ENCODE peak calls at places on chromosome 18, in five cellular contexts. J is hypothalamus; N is stimulated activated CD8-positive, alpha-beta memory T cell treated with anti-CD3 and anti-CD28 coated beads, Interleukin-4, amount 100 ng/mL, for 4 hours; A is iris pigment epithelial cell; V is T follicular helper cell. X is an unnamed sample.

GRCh38 chr18:30487962-30488361 is 554.6 kb downstream of the DSC3 start:
- DNase-seq in J (no peak), N (no peak), A (peak; percentile 59), V (no peak), X (no peak)

GRCh38 chr18:9772847-9773677 is 65.0 kb downstream of the RAB31 start:
- DNase-seq in J (no peak), N (no peak), A (no peak), V (no peak), X (no peak)

GRCh38 chr18:71237636-71238035 is 948.8 kb downstream of the SOCS6 start:
- DNase-seq in J (no peak), N (no peak), A (no peak), V (no peak), X (no peak)

GRCh38 chr18:427005-427404 is 73.5 kb downstream of the COLEC12 start:
- DNase-seq in J (no peak), N (no peak), A (peak; percentile 88), V (no peak), X (no peak)

GRCh38 chr18:63588869-63589268 is 1.7 kb downstream of the SERPINB13 start:
- DNase-seq in J (no peak), N (no peak), A (no peak), V (no peak), X (no peak)

GRCh38 chr18:79393626-79394401 is 1.9 kb upstream of the NFATC1 start:
- DNase-seq in J (peak; percentile 21), N (no peak), A (peak; percentile 86), V (no peak), X (peak; percentile 36)

GRCh38 chr18:11175266-11175947 is 26.0 kb upstream of the PIEZO2 start:
- DNase-seq in J (no peak), N (no peak), A (peak; percentile 76), V (no peak), X (no peak)

GRCh38 chr18:14935210-14935609 is 187.2 kb downstream of the ANKRD30B start:
- DNase-seq in J (no peak), N (no peak), A (no peak), V (no peak), X (no peak)

GRCh38 chr18:74326238-74326637 is 10.6 kb downstream of the C18orf63 start:
- DNase-seq in J (no peak), N (no peak), A (peak; percentile 25), V (no peak), X (no peak)

GRCh38 chr18:23669804-23670203 is 7.1 kb upstream of the ANKRD29 start:
- DNase-seq in J (no peak), N (no peak), A (no peak), V (no peak), X (no peak)

X was measured in T-helper 22 cell.